ENCODE peak calls at places on chromosomes 12 and 14, in eight cellular contexts. N, G, O, M, Y, J, D and T are unnamed samples.

GRCh38 chr12:80472912-80473500 is 29.0 kb downstream of the PTPRQ start:
- DNase-seq in N (peak; percentile 2), G (no peak), O (no peak), M (peak; percentile 3), Y (no peak), J (peak; percentile 35), D (no peak), T (peak; percentile 72)

GRCh38 chr12:75561921-75562320 is 50.5 kb upstream of the KRR1 start:
- DNase-seq in N (no peak), G (no peak), O (no peak), M (no peak), Y (no peak), J (no peak), D (no peak), T (no peak)

GRCh38 chr14:89042021-89042420 is 217.6 kb downstream of the TTC8 start:
- DNase-seq in N (no peak), G (no peak), O (no peak), M (no peak), Y (no peak), J (no peak), D (no peak), T (no peak)

GRCh38 chr14:95346820-95347219 is 27.1 kb upstream of the CLMN start:
- DNase-seq in N (no peak), G (no peak), O (no peak), M (no peak), Y (no peak), J (no peak), D (no peak), T (no peak)

GRCh38 chr12:27462851-27463250 is 16.3 kb downstream of the SMCO2 start:
- DNase-seq in N (no peak), G (peak; percentile 71), O (no peak), M (no peak), Y (no peak), J (no peak), D (no peak), T (no peak)

GRCh38 chr12:38392584-38393144 is 76.1 kb downstream of the ALG10B start:
- DNase-seq in N (no peak), G (no peak), O (no peak), M (no peak), Y (no peak), J (no peak), D (no peak), T (no peak)

GRCh38 chr12:46815792-46816191 is 10.0 kb downstream of the SLC38A4 start:
- DNase-seq in N (no peak), G (no peak), O (no peak), M (no peak), Y (no peak), J (no peak), D (no peak), T (no peak)

GRCh38 chr12:124687695-124688301 is 120.4 kb upstream of the NCOR2 start:
- DNase-seq in N (no peak), G (no peak), O (no peak), M (no peak), Y (no peak), J (no peak), D (no peak), T (no peak)

GRCh38 chr12:116442981-116443380 is 116.2 kb upstream of the MAP1LC3B2 start:
- DNase-seq in N (no peak), G (no peak), O (no peak), M (no peak), Y (no peak), J (no peak), D (no peak), T (no peak)

GRCh38 chr14:103393687-103394626 is 8.7 kb downstream of the MARK3 start:
- DNase-seq in N (no peak), G (no peak), O (no peak), M (no peak), Y (no peak), J (no peak), D (no peak), T (no peak)

GRCh38 chr12:88468546-88468945 is 111.7 kb downstream of the KITLG start:
- DNase-seq in N (no peak), G (no peak), O (no peak), M (no peak), Y (no peak), J (no peak), D (no peak), T (peak; percentile 22)

GRCh38 chr12:66707002-66707697 is 28.3 kb upstream of the GRIP1 start:
- DNase-seq in N (no peak), G (no peak), O (no peak), M (no peak), Y (no peak), J (no peak), D (no peak), T (no peak)

GRCh38 chr12:30707628-30708342 is 12.1 kb upstream of the IPO8 start:
- DNase-seq in N (no peak), G (no peak), O (no peak), M (no peak), Y (no peak), J (no peak), D (peak; percentile 24), T (no peak)

GRCh38 chr12:3035815-3036702 is 41.1 kb upstream of the TSPAN9 start:
- DNase-seq in N (no peak), G (no peak), O (no peak), M (no peak), Y (no peak), J (no peak), D (no peak), T (no peak)

GRCh38 chr12:99393763-99394162 is 253.8 kb upstream of the GARIN6 start:
- DNase-seq in N (no peak), G (no peak), O (no peak), M (no peak), Y (no peak), J (no peak), D (no peak), T (no peak)

GRCh38 chr14:57058319-57058718 is 210.4 kb downstream of the EXOC5 start:
- DNase-seq in N (no peak), G (no peak), O (no peak), M (no peak), Y (no peak), J (no peak), D (no peak), T (no peak)

DNA sequence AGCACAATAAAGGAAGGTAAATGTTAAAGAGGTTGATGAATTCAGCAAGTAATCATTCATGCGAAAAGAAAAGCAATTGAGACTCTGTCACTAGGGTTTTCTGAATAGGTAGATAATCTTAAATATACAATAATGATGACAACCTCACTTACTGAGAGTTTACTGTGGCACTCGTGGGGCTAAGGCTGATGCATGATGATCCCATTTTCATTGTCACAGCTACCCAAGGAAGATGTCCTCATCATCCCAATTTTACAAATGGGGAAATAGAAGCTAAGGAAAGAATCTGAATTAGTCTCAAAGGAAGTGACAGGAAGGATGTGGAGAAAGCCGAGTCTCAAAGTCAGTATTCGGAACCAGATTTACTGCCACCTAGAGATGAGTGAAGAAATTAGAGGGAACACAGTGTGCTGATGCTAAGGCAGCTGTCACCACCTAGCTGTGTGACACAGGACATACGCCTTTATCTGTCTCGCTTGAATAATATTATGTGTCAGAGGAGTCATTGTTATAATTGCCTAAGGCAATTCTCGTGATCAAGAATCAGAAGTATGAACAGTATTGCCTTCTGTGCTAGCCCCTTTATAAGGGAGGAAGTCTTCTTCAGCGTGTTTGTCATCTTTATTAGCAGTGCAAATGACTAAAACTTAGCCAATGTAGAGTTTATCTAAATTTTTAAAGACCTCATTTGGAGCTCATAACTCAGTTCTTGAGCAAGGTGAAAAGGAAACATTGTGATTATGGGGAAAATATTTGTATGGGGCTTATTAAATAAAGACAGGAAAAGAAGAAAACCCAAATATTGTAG is 63.2 kb downstream of the ERGIC2 start:
- DNase-seq in N (peak; percentile 69), G (no peak), O (peak; percentile 7), M (peak; percentile 52), Y (no peak), J (peak; percentile 62), D (peak; percentile 55), T (peak; percentile 30)
- TF ChIP-seq POLR2AphosphoS5 in N (no peak), G (no peak), O (no peak), M (no peak), Y (no peak), J (no peak), D (peak; percentile 41), T (no peak)

GRCh38 chr12:111453071-111453989 is 47.6 kb downstream of the SH2B3 start:
- DNase-seq in N (no peak), G (peak; percentile 47), O (no peak), M (no peak), Y (peak; percentile 79), J (no peak), D (no peak), T (no peak)
- TF ChIP-seq POLR2AphosphoS5 in N (no peak), G (no peak), O (no peak), M (peak; percentile 42), Y (no peak), J (no peak), D (no peak), T (peak; percentile 5)

GRCh38 chr14:93976477-93977057 is at the start of gene ASB2:
- DNase-seq in N (no peak), G (peak; percentile 92), O (no peak), M (no peak), Y (no peak), J (no peak), D (peak; percentile 41), T (no peak)

GRCh38 chr14:93974299-93974698 is 2.1 kb downstream of the ASB2 start:
- DNase-seq in N (no peak), G (no peak), O (no peak), M (no peak), Y (no peak), J (no peak), D (no peak), T (no peak)

GRCh38 chr14:93975791-93976476 is 436 bp downstream of the ASB2 start:
- DNase-seq in N (no peak), G (no peak), O (no peak), M (peak; percentile 92), Y (no peak), J (no peak), D (no peak), T (no peak)

GRCh38 chr14:93973607-93974006 is 2.8 kb downstream of the ASB2 start:
- DNase-seq in N (no peak), G (no peak), O (no peak), M (no peak), Y (no peak), J (no peak), D (no peak), T (no peak)

DNA sequence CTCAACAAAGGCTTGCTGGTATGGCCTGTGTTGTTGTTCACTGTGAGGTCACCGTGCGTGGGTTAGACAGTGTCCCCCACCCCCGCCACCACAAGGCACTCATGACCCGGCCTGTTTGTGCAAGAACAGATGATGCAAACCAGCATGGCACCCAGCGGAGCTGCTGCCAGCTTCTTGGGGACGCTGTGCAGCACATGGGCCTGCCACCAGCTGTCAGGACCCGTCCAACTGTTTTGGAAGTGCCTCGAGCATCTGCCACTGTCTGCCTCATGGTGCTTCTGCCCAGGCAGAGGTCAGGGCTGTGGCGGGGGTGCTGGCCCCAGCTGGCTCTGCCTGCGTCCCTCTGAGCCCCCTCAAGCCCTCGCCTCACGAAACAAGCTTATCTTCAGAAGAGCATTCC is 1.5 kb downstream of the ASB2 start:
- DNase-seq in N (no peak), G (no peak), O (no peak), M (no peak), Y (no peak), J (no peak), D (no peak), T (no peak)
- TF ChIP-seq POLR2AphosphoS5 in N (no peak), G (no peak), O (no peak), M (no peak), Y (no peak), J (no peak), D (no peak), T (no peak)

DNA sequence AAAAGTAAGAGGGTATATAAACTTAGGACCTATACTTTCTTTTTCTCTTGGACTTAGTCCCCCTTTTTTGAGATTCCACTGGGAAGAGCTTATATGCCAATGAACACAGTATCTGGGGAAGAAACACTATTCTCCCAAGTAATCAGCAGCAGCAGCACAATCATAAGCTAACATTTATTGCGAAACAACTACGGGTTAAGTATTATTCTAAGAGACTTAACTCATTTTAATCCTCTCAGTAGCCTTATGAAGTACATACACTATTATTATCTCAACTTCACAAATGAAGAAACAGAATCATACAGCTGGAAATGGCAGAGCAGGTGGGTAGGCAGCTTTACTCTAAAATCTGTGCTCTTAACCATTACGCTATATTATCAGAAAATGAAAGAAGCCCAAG is 27.9 kb downstream of the BAZ2A start:
- DNase-seq in N (no peak), G (no peak), O (no peak), M (no peak), Y (no peak), J (no peak), D (no peak), T (no peak)
- TF ChIP-seq POLR2AphosphoS5 in N (no peak), G (no peak), O (no peak), M (no peak), Y (no peak), J (no peak), D (no peak), T (no peak)